ENCODE peak calls at places on chromosome 2, in nine cellular contexts. E, O, U, A, V, W, L, T and M are unnamed samples.

GRCh38 chr2:54909006-54909405 is 141.2 kb downstream of the RTN4 start:
- DNase-seq in E (no peak), O (no peak), U (no peak), A (no peak), V (no peak), W (no peak), L (no peak), T (peak; percentile 51), M (no peak)

GRCh38 chr2:65231892-65232477 is 4.4 kb downstream of the ACTR2 start:
- DNase-seq in E (no peak), O (no peak), U (no peak), A (no peak), V (no peak), W (no peak), L (no peak), T (peak; percentile 57), M (no peak)

GRCh38 chr2:157319795-157320194 is 5.8 kb downstream of the ERMN start:
- DNase-seq in E (no peak), O (no peak), U (no peak), A (no peak), V (no peak), W (no peak), L (no peak), T (no peak), M (no peak)

GRCh38 chr2:6308986-6309385 is 556.7 kb downstream of the CMPK2 start:
- DNase-seq in E (no peak), O (no peak), U (no peak), A (no peak), V (no peak), W (no peak), L (no peak), T (no peak), M (no peak)

GRCh38 chr2:53131416-53131815 is 636.2 kb upstream of the CHAC2 start:
- DNase-seq in E (peak; percentile 2), O (no peak), U (no peak), A (no peak), V (no peak), W (no peak), L (no peak), T (peak; percentile 43), M (no peak)

GRCh38 chr2:167380555-167380954 is 492.3 kb downstream of the XIRP2 start:
- DNase-seq in E (no peak), O (no peak), U (no peak), A (no peak), V (no peak), W (no peak), L (no peak), T (peak; percentile 1), M (no peak)

GRCh38 chr2:169808211-169808610 is 9.5 kb downstream of the SSB start:
- DNase-seq in E (no peak), O (no peak), U (no peak), A (no peak), V (no peak), W (no peak), L (no peak), T (peak; percentile 61), M (no peak)

GRCh38 chr2:23900133-23900926 is 26.6 kb downstream of the ATAD2B start:
- DNase-seq in E (peak; percentile 31), O (no peak), U (no peak), A (no peak), V (no peak), W (no peak), L (no peak), T (peak; percentile 44), M (no peak)

GRCh38 chr2:181041661-181042060 is 61.3 kb downstream of the UBE2E3 start:
- DNase-seq in E (no peak), O (no peak), U (no peak), A (no peak), V (no peak), W (no peak), L (no peak), T (no peak), M (no peak)